ENCODE peak calls at places on chromosomes 5 and 9, in eight cellular contexts. Y is CD8-positive, alpha-beta T cell; T is upper lobe of right lung; Z is PC-9; I is heart left ventricle; D is GM06990; B is endothelial cell; K is cardiac muscle cell. V is an unnamed sample.

GRCh38 chr5:100903036-100903887 is at the start of gene ST8SIA4:
- DNase-seq in Y (peak; percentile 89), T (peak; percentile 91), Z (peak; percentile 72), I (peak; percentile 90), D (peak; percentile 90), B (peak; percentile 71), K (peak; percentile 65), V (peak; percentile 45)

GRCh38 chr5:8473827-8474568 is 605.0 kb downstream of the MTRR start:
- DNase-seq in Y (no peak), T (no peak), Z (no peak), I (no peak), D (no peak), B (no peak), K (no peak), V (no peak)

GRCh38 chr5:177382423-177383029 is 1.7 kb upstream of the SLC34A1 start:
- DNase-seq in Y (no peak), T (no peak), Z (no peak), I (no peak), D (no peak), B (no peak), K (peak; percentile 51), V (no peak)

GRCh38 chr5:18881615-18882014 is 1106.4 kb downstream of the CDH18 start:
- DNase-seq in Y (no peak), T (no peak), Z (no peak), I (no peak), D (no peak), B (no peak), K (no peak), V (no peak)

GRCh38 chr9:121737481-121737931 is 86.1 kb downstream of the DAB2IP start:
- DNase-seq in Y (no peak), T (no peak), Z (peak; percentile 58), I (no peak), D (no peak), B (no peak), K (no peak), V (no peak)

GRCh38 chr5:147081256-147081872 is 153.5 kb upstream of the STK32A start:
- DNase-seq in Y (no peak), T (no peak), Z (no peak), I (no peak), D (no peak), B (no peak), K (no peak), V (no peak)

GRCh38 chr5:57776035-57776434 is 293.4 kb upstream of the ACTBL2 start:
- DNase-seq in Y (no peak), T (no peak), Z (no peak), I (no peak), D (no peak), B (no peak), K (no peak), V (no peak)

GRCh38 chr9:8876303-8876702 is 1076.7 kb upstream of the DMAC1 start:
- DNase-seq in Y (no peak), T (no peak), Z (no peak), I (no peak), D (no peak), B (no peak), K (no peak), V (no peak)

GRCh38 chr5:118596255-118596654 is 392.1 kb downstream of the DTWD2 start:
- DNase-seq in Y (no peak), T (no peak), Z (no peak), I (no peak), D (no peak), B (no peak), K (no peak), V (no peak)

GRCh38 chr5:159441441-159441840 is 111.2 kb upstream of the IL12B start:
- DNase-seq in Y (no peak), T (no peak), Z (no peak), I (peak; percentile 35), D (no peak), B (peak; percentile 41), K (no peak), V (no peak)

GRCh38 chr5:147558826-147559225 is 49.0 kb upstream of the DPYSL3 start:
- DNase-seq in Y (no peak), T (no peak), Z (no peak), I (peak; percentile 62), D (no peak), B (peak; percentile 60), K (peak; percentile 88), V (no peak)

GRCh38 chr5:172800088-172800551 is 29.1 kb upstream of the DUSP1 start:
- DNase-seq in Y (no peak), T (peak; percentile 93), Z (peak; percentile 79), I (peak; percentile 66), D (no peak), B (no peak), K (peak; percentile 95), V (no peak)

GRCh38 chr5:15834596-15835245 is 334.7 kb downstream of the FBXL7 start:
- DNase-seq in Y (no peak), T (no peak), Z (peak; percentile 42), I (no peak), D (no peak), B (no peak), K (peak; percentile 68), V (no peak)

GRCh38 chr9:133726401-133727276 is 11.5 kb downstream of the SARDH start:
- DNase-seq in Y (peak; percentile 71), T (peak; percentile 39), Z (peak; percentile 44), I (peak; percentile 49), D (no peak), B (peak; percentile 67), K (peak; percentile 77), V (no peak)

GRCh38 chr5:1183424-1184162 is 17.8 kb upstream of the SLC6A19 start:
- DNase-seq in Y (no peak), T (no peak), Z (no peak), I (no peak), D (no peak), B (no peak), K (no peak), V (no peak)

GRCh38 chr9:32348289-32348688 is 36.2 kb upstream of the ACO1 start:
- DNase-seq in Y (no peak), T (no peak), Z (no peak), I (no peak), D (no peak), B (no peak), K (peak; percentile 71), V (no peak)

GRCh38 chr9:32350682-32351081 is 33.8 kb upstream of the ACO1 start:
- DNase-seq in Y (no peak), T (no peak), Z (no peak), I (no peak), D (no peak), B (no peak), K (peak; percentile 55), V (no peak)

DNA sequence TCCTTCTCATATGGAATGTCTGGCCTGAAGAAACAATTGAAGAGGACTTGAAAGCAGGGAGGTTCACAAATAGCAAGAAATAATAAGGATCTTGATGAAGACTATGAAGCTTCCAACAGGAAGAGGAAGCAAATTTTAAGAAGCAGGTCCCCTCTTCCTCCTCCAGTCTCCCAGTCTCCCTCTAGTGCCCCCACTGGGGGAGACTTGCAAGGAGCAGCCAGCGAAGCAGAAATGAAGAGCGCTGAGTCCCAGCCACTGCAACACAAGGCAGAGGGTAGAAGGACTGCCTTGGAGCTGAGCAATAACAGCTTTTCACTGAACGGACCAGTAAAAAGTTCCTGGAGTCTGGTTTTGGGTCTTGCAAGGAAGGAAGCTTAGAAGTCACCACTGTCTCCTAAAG is 32.6 kb upstream of the ACO1 start:
- DNase-seq in Y (no peak), T (no peak), Z (no peak), I (no peak), D (no peak), B (no peak), K (peak; percentile 1), V (no peak)
- TF ChIP-seq CTCF in Y (no peak), T (no peak), Z (no peak), I (no peak), D (peak; percentile 28), B (no peak), K (peak; percentile 21), V (no peak)

DNA sequence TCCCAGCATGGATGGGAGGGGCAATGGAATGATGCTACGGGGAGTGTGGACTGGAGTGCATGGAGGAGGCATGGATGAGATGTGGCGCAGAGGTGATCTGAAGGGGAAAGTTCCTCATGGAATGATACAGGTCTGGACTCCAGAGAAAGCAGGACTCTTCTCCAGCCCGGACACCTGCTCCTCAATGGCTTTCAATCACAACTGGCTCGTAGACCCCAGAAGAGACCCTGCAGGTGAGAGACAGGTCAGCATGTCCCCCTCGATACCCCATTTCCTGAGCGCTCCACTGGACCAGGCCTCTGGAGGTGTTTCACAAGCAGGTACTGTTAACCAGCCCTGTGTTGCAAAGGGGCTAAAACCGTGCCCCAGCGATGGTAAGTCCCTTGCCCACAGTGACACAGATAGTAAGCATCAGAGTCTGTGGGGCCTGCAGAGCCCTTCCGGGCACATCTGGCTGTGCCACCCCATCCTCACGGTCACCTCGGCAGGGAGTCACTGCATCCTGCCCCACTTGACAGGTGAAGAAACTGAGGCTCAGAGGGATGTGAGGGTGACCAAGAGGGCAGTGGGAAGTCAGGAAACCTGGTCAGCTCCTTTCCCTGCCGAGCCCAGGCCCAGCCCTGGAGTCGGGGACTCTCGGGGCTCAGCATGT is 5.5 kb upstream of the DPM2 start:
- DNase-seq in Y (no peak), T (no peak), Z (no peak), I (no peak), D (no peak), B (no peak), K (no peak), V (no peak)
- TF ChIP-seq CTCF in Y (no peak), T (no peak), Z (no peak), I (no peak), D (no peak), B (no peak), K (no peak), V (no peak)

GRCh38 chr9:94586316-94586715 is 7.3 kb downstream of the FBP2 start:
- DNase-seq in Y (no peak), T (no peak), Z (no peak), I (no peak), D (no peak), B (no peak), K (peak; percentile 4), V (no peak)
- TF ChIP-seq CTCF in Y (no peak), T (no peak), Z (no peak), I (no peak), D (no peak), B (no peak), K (no peak), V (no peak)

DNA sequence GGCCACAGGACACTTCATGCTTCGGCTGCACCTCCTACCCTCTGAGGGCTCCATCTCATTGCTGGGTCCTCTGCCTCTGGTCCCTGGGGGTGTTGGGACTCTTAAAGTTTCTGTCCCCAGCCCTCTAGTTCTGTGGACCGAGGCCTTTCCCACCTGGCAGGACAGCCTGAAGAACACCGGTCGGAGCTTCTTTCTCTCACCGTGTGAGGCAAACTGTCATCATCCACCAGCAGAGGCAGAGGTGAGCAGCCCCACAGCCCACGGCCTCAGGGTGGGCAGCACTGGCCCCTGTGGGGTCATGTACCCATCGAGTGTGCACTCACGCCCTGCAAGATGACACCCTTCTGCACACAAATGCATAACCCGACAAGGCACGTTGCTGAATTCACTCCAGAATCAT is 49.9 kb downstream of the IRX2 start:
- DNase-seq in Y (no peak), T (no peak), Z (no peak), I (no peak), D (no peak), B (no peak), K (no peak), V (no peak)
- TF ChIP-seq CTCF in Y (no peak), T (no peak), Z (no peak), I (no peak), D (no peak), B (no peak), K (no peak), V (peak; percentile 29)

DNA sequence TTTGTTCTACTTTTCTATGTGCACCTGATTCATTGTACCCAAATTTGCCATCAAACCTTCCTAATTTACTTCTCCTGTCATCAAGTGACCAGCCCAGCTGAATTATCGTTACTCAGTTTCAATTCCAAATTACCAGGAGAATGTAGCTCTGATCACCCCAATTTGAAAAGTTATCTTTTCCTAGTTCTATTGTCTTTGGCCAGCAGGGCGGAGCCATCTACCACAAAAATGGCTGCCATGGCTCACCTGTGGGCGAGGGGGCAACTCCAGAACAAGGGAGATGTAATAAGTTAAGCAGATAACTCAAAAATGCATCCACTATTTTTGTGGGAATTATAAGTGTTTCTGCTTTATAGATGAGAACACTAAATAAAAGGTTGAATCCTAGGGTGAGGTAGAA is 133.8 kb upstream of the MOCS2 start:
- DNase-seq in Y (no peak), T (no peak), Z (no peak), I (no peak), D (no peak), B (no peak), K (no peak), V (no peak)
- TF ChIP-seq CTCF in Y (no peak), T (no peak), Z (no peak), I (no peak), D (peak; percentile 5), B (no peak), K (no peak), V (no peak)